ENCODE peak calls at places on chromosome 3, in five cellular contexts. L, Z, D, B and A are unnamed samples.

GRCh38 chr3:38297947-38298711 is 16.0 kb downstream of the SLC22A14 start:
- DNase-seq in L (peak), Z (no peak), D (no peak), B (no peak), A (peak)

GRCh38 chr3:184284696-184285095 is 8.9 kb downstream of the ECE2 start:
- DNase-seq in L (peak), Z (peak), D (peak), B (no peak), A (peak)

GRCh38 chr3:133941390-133941789 is 45.7 kb upstream of the RAB6B start:
- DNase-seq in L (peak), Z (no peak), D (peak), B (no peak), A (no peak)

GRCh38 chr3:173876476-173876875 is 478.9 kb downstream of the NLGN1 start:
- DNase-seq in L (no peak), Z (no peak), D (no peak), B (no peak), A (no peak)

GRCh38 chr3:55716611-55717225 is 229.6 kb upstream of the WNT5A start:
- DNase-seq in L (no peak), Z (no peak), D (no peak), B (no peak), A (no peak)

GRCh38 chr3:112097378-112097777 is 11.2 kb downstream of the C3orf52 start:
- DNase-seq in L (no peak), Z (peak), D (no peak), B (peak), A (no peak)

GRCh38 chr3:170499562-170500156 is 81.0 kb downstream of the CLDN11 start:
- DNase-seq in L (peak), Z (peak), D (peak), B (no peak), A (peak)

GRCh38 chr3:66410976-66411375 is 89.8 kb downstream of the LRIG1 start:
- DNase-seq in L (no peak), Z (no peak), D (no peak), B (no peak), A (no peak)

GRCh38 chr3:55723653-55724406 is 236.7 kb upstream of the WNT5A start:
- DNase-seq in L (peak), Z (no peak), D (no peak), B (no peak), A (no peak)

GRCh38 chr3:136498919-136499447 is 248.8 kb downstream of the PCCB start:
- DNase-seq in L (no peak), Z (no peak), D (no peak), B (no peak), A (no peak)

GRCh38 chr3:170714562-170715535 is 129.0 kb upstream of the SLC7A14 start:
- DNase-seq in L (no peak), Z (no peak), D (no peak), B (no peak), A (no peak)

GRCh38 chr3:173617490-173617889 is 219.9 kb downstream of the NLGN1 start:
- DNase-seq in L (no peak), Z (no peak), D (no peak), B (no peak), A (no peak)

GRCh38 chr3:49181351-49181750 is 10.0 kb downstream of the KLHDC8B start:
- DNase-seq in L (no peak), Z (no peak), D (no peak), B (no peak), A (no peak)

GRCh38 chr3:11601446-11602241 is 42.1 kb downstream of the VGLL4 start:
- DNase-seq in L (peak), Z (no peak), D (no peak), B (no peak), A (peak)

GRCh38 chr3:46853441-46854410 is 9.5 kb downstream of the MYL3 start:
- DNase-seq in L (no peak), Z (peak), D (no peak), B (no peak), A (no peak)

GRCh38 chr3:164094546-164094945 is 983.8 kb downstream of the SI start:
- DNase-seq in L (no peak), Z (no peak), D (no peak), B (no peak), A (no peak)

GRCh38 chr3:187027531-187027936 is 97.2 kb downstream of the ST6GAL1 start:
- DNase-seq in L (no peak), Z (no peak), D (no peak), B (no peak), A (no peak)

GRCh38 chr3:101685870-101686307 is 629 bp downstream of the RPL24 start:
- DNase-seq in L (no peak), Z (peak), D (no peak), B (no peak), A (no peak)

GRCh38 chr3:122533931-122534334 is 19.2 kb upstream of the KPNA1 start:
- DNase-seq in L (no peak), Z (peak), D (no peak), B (peak), A (peak)

GRCh38 chr3:116863842-116864626 is 154.5 kb downstream of the TUSC7 start:
- DNase-seq in L (peak), Z (peak), D (peak), B (peak), A (peak)
- TF ChIP-seq CTCF in L (peak), Z (peak), D (peak), B (peak), A (peak)

GRCh38 chr3:58635371-58636285 is 30.9 kb downstream of the FAM3D start:
- DNase-seq in L (peak), Z (no peak), D (no peak), B (no peak), A (no peak)
- TF ChIP-seq CTCF in L (no peak), Z (no peak), D (no peak), B (no peak), A (no peak)

GRCh38 chr3:31421280-31422048 is 111.3 kb upstream of the STT3B start:
- DNase-seq in L (no peak), Z (no peak), D (no peak), B (no peak), A (no peak)

GRCh38 chr3:31417486-31417885 is 115.2 kb upstream of the STT3B start:
- DNase-seq in L (no peak), Z (no peak), D (no peak), B (no peak), A (no peak)

GRCh38 chr3:31412832-31413231 is 119.9 kb upstream of the STT3B start:
- DNase-seq in L (no peak), Z (no peak), D (no peak), B (peak), A (no peak)

GRCh38 chr3:31420311-31420710 is 112.4 kb upstream of the STT3B start:
- DNase-seq in L (no peak), Z (no peak), D (peak), B (no peak), A (no peak)

DNA sequence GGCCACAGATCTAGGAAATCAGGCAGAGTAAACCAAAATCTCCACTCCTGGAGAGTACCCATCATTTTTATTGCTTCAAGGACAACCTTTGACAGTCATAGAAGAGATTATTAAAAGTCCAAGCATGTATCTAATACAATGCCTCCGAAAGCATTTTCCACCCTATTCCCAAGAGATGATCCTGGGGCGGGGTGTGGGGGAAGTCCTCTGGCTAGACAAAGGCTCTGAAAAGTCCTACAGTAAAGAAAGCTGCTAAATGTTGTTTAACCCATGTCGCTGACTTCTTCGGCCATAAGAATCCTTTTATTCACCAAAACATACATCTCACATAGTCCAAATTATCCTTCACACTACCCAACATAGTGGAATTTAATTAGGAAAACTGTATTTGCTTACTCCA is 115.7 kb upstream of the STT3B start:
- DNase-seq in L (no peak), Z (no peak), D (no peak), B (no peak), A (no peak)
- TF ChIP-seq CTCF in L (no peak), Z (no peak), D (no peak), B (no peak), A (no peak)

GRCh38 chr3:57179580-57180410 is 14.6 kb upstream of the IL17RD start:
- DNase-seq in L (no peak), Z (no peak), D (peak), B (no peak), A (peak)
- TF ChIP-seq CTCF in L (peak), Z (peak), D (peak), B (peak), A (peak)

GRCh38 chr3:150528359-150528797 is 17.9 kb downstream of the SERP1 start:
- DNase-seq in L (no peak), Z (no peak), D (no peak), B (no peak), A (peak)
- TF ChIP-seq CTCF in L (peak), Z (peak), D (peak), B (no peak), A (peak)

DNA sequence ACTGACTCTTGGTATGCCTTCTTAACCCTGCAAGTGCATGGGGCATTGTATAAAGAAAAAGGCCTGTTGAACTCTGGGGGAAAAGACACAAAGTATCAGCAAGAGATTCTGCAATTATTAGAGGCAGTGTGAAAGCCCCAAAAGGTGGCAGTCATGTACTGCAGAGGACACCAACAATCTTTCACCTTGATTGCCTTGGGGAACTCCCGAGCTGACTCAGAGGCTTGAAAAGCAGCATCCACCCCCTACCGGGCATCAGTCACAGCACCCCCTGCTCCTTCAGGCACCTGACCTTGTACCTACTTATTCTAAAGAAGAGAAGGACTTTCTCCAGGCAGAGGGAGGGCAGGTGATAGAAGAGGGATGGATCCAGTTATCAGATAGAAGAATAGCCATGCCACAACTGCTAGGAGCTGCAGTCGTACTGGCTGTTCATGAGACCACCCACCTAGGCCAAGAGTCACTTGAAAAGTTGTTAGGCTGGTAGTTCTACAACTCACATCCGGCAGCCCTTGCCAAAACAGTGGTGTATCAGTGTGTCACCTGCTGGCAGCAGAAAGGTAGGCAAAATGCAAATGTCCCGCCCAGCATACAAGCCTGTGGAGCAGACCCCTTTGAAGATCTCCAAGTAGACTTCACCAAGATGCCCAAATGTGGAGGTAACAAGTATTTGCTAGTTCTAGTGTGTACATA is 241.6 kb upstream of the CNTN6 start:
- DNase-seq in L (peak), Z (no peak), D (peak), B (no peak), A (peak)
- TF ChIP-seq CTCF in L (peak), Z (no peak), D (no peak), B (no peak), A (no peak)

DNA sequence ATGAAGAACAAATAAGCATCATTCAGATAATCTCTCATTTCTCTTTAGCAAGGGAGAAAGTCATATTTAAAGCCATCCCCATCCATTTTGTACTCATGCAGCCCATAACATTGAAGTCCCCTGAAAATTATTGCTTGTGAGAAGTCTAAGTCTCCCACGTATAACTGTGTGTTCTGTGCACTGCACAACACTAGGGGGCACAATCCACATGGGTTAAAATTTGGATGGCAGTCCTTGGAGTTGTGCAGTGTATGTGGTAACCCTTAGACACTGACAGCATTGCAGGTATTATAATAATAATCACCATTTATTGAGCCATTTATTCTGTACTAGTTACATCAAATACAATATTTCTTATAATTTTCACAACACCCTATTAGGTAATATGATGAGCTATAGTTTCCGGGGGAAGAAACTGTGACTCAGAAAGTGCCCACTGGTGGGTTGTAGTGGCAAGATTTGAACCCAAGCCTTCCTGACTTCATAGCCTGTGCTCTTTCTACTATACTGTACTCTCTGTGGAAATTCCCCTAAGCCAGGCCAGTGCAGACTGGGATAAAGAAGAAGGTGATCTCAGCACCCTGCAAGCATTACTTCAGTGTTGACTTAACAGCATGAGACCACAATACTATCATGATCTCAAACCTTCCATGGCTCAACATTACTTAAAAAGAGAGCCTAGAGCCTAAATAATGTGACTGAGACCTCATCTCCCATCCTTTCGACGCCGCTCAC is 15.7 kb downstream of the KCNAB1 start:
- DNase-seq in L (no peak), Z (no peak), D (peak), B (no peak), A (no peak)
- TF ChIP-seq CTCF in L (peak), Z (no peak), D (peak), B (peak), A (peak)